ENCODE peak calls at places on chromosome 15, in four cellular contexts. One of them, this sample, is unnamed.

GRCh38 chr15:72375501-72375845 is 341 bp downstream of the HEXA start:
- DNase-seq in astrocyte: no peak
- DNase-seq in neural crest cell: no peak
- DNase-seq in chondrocyte: no peak
- DNase-seq in this sample: no peak

GRCh38 chr15:101810905-101811304 is 1.1 kb upstream of the OR4F15 start:
- DNase-seq in neural crest cell: no peak
- DNase-seq in chondrocyte: no peak
- DNase-seq in astrocyte: peak; percentile 7
- DNase-seq in this sample: no peak

GRCh38 chr15:48643776-48644497 is 1.6 kb downstream of the FBN1 start:
- DNase-seq in astrocyte: no peak
- DNase-seq in neural crest cell: no peak
- DNase-seq in chondrocyte: no peak
- DNase-seq in this sample: no peak

GRCh38 chr15:91253605-91254004 is 153.5 kb downstream of the SV2B start:
- DNase-seq in neural crest cell: no peak
- DNase-seq in chondrocyte: no peak
- DNase-seq in astrocyte: no peak
- DNase-seq in this sample: no peak

GRCh38 chr15:90174140-90174891 is 26.8 kb upstream of the SEMA4B start:
- DNase-seq in astrocyte: no peak
- DNase-seq in neural crest cell: no peak
- DNase-seq in chondrocyte: peak; percentile 94
- DNase-seq in this sample: no peak

GRCh38 chr15:82917252-82917651 is 35.3 kb downstream of the HOMER2 start:
- DNase-seq in astrocyte: no peak
- DNase-seq in chondrocyte: no peak
- DNase-seq in neural crest cell: no peak
- DNase-seq in this sample: no peak

GRCh38 chr15:65369651-65370050 is 8.2 kb downstream of the IGDCC3 start:
- DNase-seq in astrocyte: no peak
- DNase-seq in neural crest cell: no peak
- DNase-seq in chondrocyte: peak; percentile 47
- DNase-seq in this sample: no peak

GRCh38 chr15:81029416-81030367 is 29.0 kb downstream of the TLNRD1 start:
- DNase-seq in neural crest cell: no peak
- DNase-seq in astrocyte: peak; percentile 18
- DNase-seq in chondrocyte: no peak
- DNase-seq in this sample: no peak

GRCh38 chr15:65212097-65212496 is 824 bp upstream of the CILP start:
- DNase-seq in chondrocyte: no peak
- DNase-seq in neural crest cell: no peak
- DNase-seq in astrocyte: no peak
- DNase-seq in this sample: no peak

GRCh38 chr15:45116482-45117326 is 2.6 kb downstream of the DUOXA2 start:
- DNase-seq in astrocyte: no peak
- DNase-seq in chondrocyte: peak; percentile 87
- DNase-seq in neural crest cell: no peak
- DNase-seq in this sample: no peak

GRCh38 chr15:35427091-35427490 is 118.9 kb downstream of the DPH6 start:
- DNase-seq in chondrocyte: no peak
- DNase-seq in astrocyte: peak; percentile 77
- DNase-seq in neural crest cell: no peak
- DNase-seq in this sample: no peak

GRCh38 chr15:72365844-72366243 is 10.0 kb downstream of the HEXA start:
- DNase-seq in astrocyte: no peak
- DNase-seq in chondrocyte: no peak
- DNase-seq in neural crest cell: no peak
- DNase-seq in this sample: no peak

GRCh38 chr15:48177875-48178611 is at the start of gene MYEF2:
- DNase-seq in neural crest cell: peak; percentile 79
- DNase-seq in chondrocyte: peak; percentile 89
- DNase-seq in astrocyte: peak; percentile 46
- DNase-seq in this sample: peak; percentile 73

GRCh38 chr15:40900256-40901052 is 6.2 kb downstream of the VPS18 start:
- DNase-seq in astrocyte: no peak
- DNase-seq in neural crest cell: no peak
- DNase-seq in chondrocyte: no peak
- DNase-seq in this sample: no peak

GRCh38 chr15:57095896-57096295 is 177.5 kb downstream of the TCF12 start:
- DNase-seq in astrocyte: no peak
- DNase-seq in neural crest cell: no peak
- DNase-seq in chondrocyte: no peak
- DNase-seq in this sample: no peak

GRCh38 chr15:68560501-68561113 is 18.2 kb upstream of the CORO2B start:
- DNase-seq in chondrocyte: peak; percentile 56
- DNase-seq in astrocyte: no peak
- DNase-seq in neural crest cell: no peak
- DNase-seq in this sample: no peak
- TF ChIP-seq CTCF in chondrocyte: no peak
- TF ChIP-seq CTCF in astrocyte: no peak
- TF ChIP-seq CTCF in neural crest cell: no peak
- TF ChIP-seq CTCF in this sample: no peak

GRCh38 chr15:39474657-39475056 is 106.2 kb upstream of the THBS1 start:
- DNase-seq in astrocyte: no peak
- DNase-seq in neural crest cell: no peak
- DNase-seq in chondrocyte: no peak
- DNase-seq in this sample: no peak
- TF ChIP-seq CTCF in astrocyte: no peak
- TF ChIP-seq CTCF in neural crest cell: no peak
- TF ChIP-seq CTCF in chondrocyte: no peak
- TF ChIP-seq CTCF in this sample: no peak

DNA sequence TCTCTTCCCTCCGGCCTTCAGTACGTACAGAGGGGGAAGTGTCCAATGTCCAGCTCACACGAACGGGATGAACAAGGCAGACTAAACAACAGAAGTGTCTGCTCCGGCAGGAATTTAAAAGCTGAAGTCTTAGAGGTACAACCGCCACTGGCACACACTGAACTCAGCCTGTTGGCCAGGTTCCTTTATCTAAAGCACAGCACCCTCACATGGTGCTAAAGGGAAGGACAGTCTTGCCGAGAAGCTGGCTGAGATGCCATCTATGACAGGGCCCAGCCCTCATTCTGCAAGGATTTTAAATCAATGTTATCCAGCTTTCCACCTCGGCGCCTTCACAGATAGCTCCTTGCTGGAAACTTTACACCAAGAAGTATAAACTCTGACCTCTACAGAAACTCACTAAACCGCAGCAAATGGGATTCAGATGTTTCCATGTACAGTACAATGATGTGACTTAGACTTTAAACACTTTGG is 2.8 kb downstream of the ADAMTS17 start:
- DNase-seq in chondrocyte: no peak
- DNase-seq in neural crest cell: peak; percentile 41
- DNase-seq in astrocyte: peak; percentile 72
- DNase-seq in this sample: no peak
- TF ChIP-seq CTCF in chondrocyte: peak; percentile 85
- TF ChIP-seq CTCF in neural crest cell: peak; percentile 82
- TF ChIP-seq CTCF in astrocyte: peak; percentile 70
- TF ChIP-seq CTCF in this sample: peak; percentile 77

GRCh38 chr15:37701230-37701629 is 233.2 kb upstream of the TMCO5A start:
- DNase-seq in chondrocyte: no peak
- DNase-seq in astrocyte: no peak
- DNase-seq in neural crest cell: no peak
- DNase-seq in this sample: no peak
- TF ChIP-seq CTCF in chondrocyte: no peak
- TF ChIP-seq CTCF in astrocyte: no peak
- TF ChIP-seq CTCF in neural crest cell: no peak
- TF ChIP-seq CTCF in this sample: no peak

GRCh38 chr15:76059320-76060097 is at the start of gene TMEM266:
- DNase-seq in neural crest cell: peak; percentile 47
- DNase-seq in chondrocyte: no peak
- DNase-seq in astrocyte: peak; percentile 13
- DNase-seq in this sample: peak; percentile 62
- TF ChIP-seq CTCF in neural crest cell: peak; percentile 47
- TF ChIP-seq CTCF in chondrocyte: peak; percentile 1
- TF ChIP-seq CTCF in astrocyte: no peak
- TF ChIP-seq CTCF in this sample: peak; percentile 46

GRCh38 chr15:25541228-25541627 is 102.4 kb upstream of the UBE3A start:
- DNase-seq in astrocyte: no peak
- DNase-seq in chondrocyte: no peak
- DNase-seq in neural crest cell: no peak
- DNase-seq in this sample: no peak

GRCh38 chr15:25544076-25544475 is 105.3 kb upstream of the UBE3A start:
- DNase-seq in chondrocyte: no peak
- DNase-seq in astrocyte: no peak
- DNase-seq in neural crest cell: no peak
- DNase-seq in this sample: no peak

GRCh38 chr15:25545017-25545416 is 106.2 kb upstream of the UBE3A start:
- DNase-seq in astrocyte: peak; percentile 72
- DNase-seq in chondrocyte: no peak
- DNase-seq in neural crest cell: no peak
- DNase-seq in this sample: no peak

GRCh38 chr15:25542648-25543047 is 103.8 kb upstream of the UBE3A start:
- DNase-seq in astrocyte: no peak
- DNase-seq in neural crest cell: no peak
- DNase-seq in chondrocyte: no peak
- DNase-seq in this sample: no peak

GRCh38 chr15:25543156-25543555 is 104.3 kb upstream of the UBE3A start:
- DNase-seq in chondrocyte: no peak
- DNase-seq in astrocyte: peak; percentile 51
- DNase-seq in neural crest cell: no peak
- DNase-seq in this sample: no peak
- TF ChIP-seq CTCF in chondrocyte: peak; percentile 44
- TF ChIP-seq CTCF in astrocyte: no peak
- TF ChIP-seq CTCF in neural crest cell: no peak
- TF ChIP-seq CTCF in this sample: no peak

GRCh38 chr15:75598361-75598760 is 19.2 kb upstream of the PTPN9 start:
- DNase-seq in astrocyte: no peak
- DNase-seq in chondrocyte: no peak
- DNase-seq in neural crest cell: no peak
- DNase-seq in this sample: no peak

GRCh38 chr15:75596703-75597345 is 17.7 kb upstream of the PTPN9 start:
- DNase-seq in chondrocyte: no peak
- DNase-seq in astrocyte: no peak
- DNase-seq in neural crest cell: no peak
- DNase-seq in this sample: no peak

GRCh38 chr15:75594276-75594675 is 15.2 kb upstream of the PTPN9 start:
- DNase-seq in chondrocyte: no peak
- DNase-seq in astrocyte: no peak
- DNase-seq in neural crest cell: no peak
- DNase-seq in this sample: no peak

GRCh38 chr15:75599396-75599795 is 20.3 kb upstream of the PTPN9 start:
- DNase-seq in neural crest cell: no peak
- DNase-seq in astrocyte: no peak
- DNase-seq in chondrocyte: no peak
- DNase-seq in this sample: no peak

DNA sequence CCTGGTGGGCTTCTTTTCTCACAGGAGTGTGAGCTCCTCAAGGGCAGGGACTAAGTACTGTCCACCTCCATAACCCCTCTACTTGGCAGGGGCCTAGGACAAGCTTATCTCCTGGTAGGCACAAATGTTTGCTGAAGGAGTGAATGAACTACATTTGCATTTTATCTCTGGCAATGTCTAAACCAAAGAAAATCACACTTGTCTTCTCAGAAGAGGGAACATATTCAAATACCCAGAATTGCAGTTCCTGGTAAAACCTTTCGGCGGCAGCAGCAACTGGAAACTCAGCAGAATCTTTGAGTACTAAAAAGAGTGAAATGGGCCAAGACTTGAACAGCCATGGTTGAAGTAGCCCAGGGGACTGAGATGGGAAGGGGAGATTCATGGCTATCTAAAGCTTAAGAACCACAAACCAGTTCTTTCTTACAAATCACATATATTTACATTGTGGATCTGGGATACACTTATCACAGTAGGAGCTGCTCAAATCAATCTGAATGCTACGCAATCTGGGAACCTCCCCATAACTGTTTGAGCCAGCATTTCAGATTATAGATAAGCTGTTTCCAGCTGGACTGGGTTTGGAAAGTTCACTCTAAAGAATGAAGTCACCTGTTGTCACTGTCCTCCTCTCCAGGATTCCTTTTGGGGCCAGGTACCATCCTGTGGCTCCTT is 18.7 kb upstream of the PTPN9 start:
- DNase-seq in chondrocyte: no peak
- DNase-seq in astrocyte: no peak
- DNase-seq in neural crest cell: no peak
- DNase-seq in this sample: no peak
- TF ChIP-seq CTCF in chondrocyte: peak; percentile 61
- TF ChIP-seq CTCF in astrocyte: peak; percentile 31
- TF ChIP-seq CTCF in neural crest cell: peak; percentile 47
- TF ChIP-seq CTCF in this sample: peak; percentile 40

DNA sequence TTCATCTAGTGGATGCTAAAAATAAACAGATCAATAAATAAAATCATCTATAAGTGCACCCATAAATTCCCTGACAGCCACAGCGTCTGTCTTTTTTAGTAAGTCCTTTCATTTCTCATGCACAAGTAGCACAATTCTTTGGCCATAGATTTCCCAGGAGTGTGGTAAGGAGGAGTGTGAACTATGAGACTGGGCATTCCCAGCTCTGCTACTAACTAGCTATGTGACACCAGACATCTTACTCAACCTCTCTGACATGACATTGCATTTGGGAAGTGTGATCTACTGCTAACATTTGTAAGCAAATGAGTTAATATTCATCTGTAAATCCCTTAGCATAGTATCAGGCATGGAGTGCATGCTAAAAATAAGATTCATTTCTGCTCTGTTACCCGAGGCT is 301.8 kb downstream of the NTRK3 start:
- DNase-seq in astrocyte: no peak
- DNase-seq in chondrocyte: no peak
- DNase-seq in neural crest cell: no peak
- DNase-seq in this sample: no peak
- TF ChIP-seq CTCF in astrocyte: no peak
- TF ChIP-seq CTCF in chondrocyte: no peak
- TF ChIP-seq CTCF in neural crest cell: no peak
- TF ChIP-seq CTCF in this sample: no peak